ENCODE peak calls at places on chromosomes 5 and 9, in seven cellular contexts. J is mesothelial cell of epicardium; Y is NCI-H1694; G is fibroblast of lung; W is amygdala; V is activated CD4-positive, alpha-beta T cell treated with anti-CD3 and anti-CD28 coated beads for 48 hours; T is amniotic epithelial cell. A is an unnamed sample.
A peak's percentile ranks its signal among the peaks of the same experiment; 100 is the strongest.

GRCh38 chr5:58042933-58043606 is 416.8 kb downstream of the PLK2 start:
- DNase-seq in V (no peak), J (no peak), W (no peak), Y (no peak), T (peak; percentile 75), G (no peak), A (no peak)

GRCh38 chr9:35357116-35357515 is 132.8 kb upstream of the RUSC2 start:
- DNase-seq in Y (no peak), G (no peak), T (peak; percentile 15), J (no peak), W (no peak), V (no peak), A (no peak)

GRCh38 chr9:129954868-129955550 is 88.0 kb downstream of the FNBP1 start:
- DNase-seq in G (peak; percentile 40), V (no peak), Y (no peak), W (no peak), J (no peak), T (peak; percentile 79), A (no peak)

GRCh38 chr9:135239769-135240141 is 152.3 kb downstream of the OLFM1 start:
- DNase-seq in J (no peak), V (no peak), Y (no peak), G (no peak), W (no peak), T (no peak), A (no peak)

GRCh38 chr5:463952-464351 is 21.0 kb downstream of the EXOC3 start:
- DNase-seq in J (no peak), T (no peak), V (peak; percentile 72), G (no peak), Y (no peak), W (no peak), A (peak; percentile 49)

GRCh38 chr9:132562313-132562588 is 20.2 kb upstream of the BARHL1 start:
- DNase-seq in Y (no peak), T (no peak), V (no peak), G (no peak), W (no peak), J (no peak), A (no peak)

GRCh38 chr5:17265041-17265440 is 47.6 kb downstream of the BASP1 start:
- DNase-seq in G (no peak), V (no peak), W (no peak), Y (no peak), J (no peak), T (no peak), A (no peak)

GRCh38 chr5:151571270-151572173 is 19.6 kb downstream of the FAT2 start:
- DNase-seq in V (no peak), T (no peak), W (no peak), J (no peak), Y (no peak), G (no peak), A (no peak)

GRCh38 chr9:90960941-90961340 is 159.3 kb downstream of the SYK start:
- DNase-seq in Y (no peak), J (no peak), V (no peak), T (peak; percentile 50), G (no peak), W (no peak), A (no peak)

GRCh38 chr9:83536332-83536731 is 1.9 kb downstream of the FRMD3 start:
- DNase-seq in W (no peak), J (no peak), Y (no peak), G (no peak), T (no peak), V (no peak), A (no peak)

GRCh38 chr5:137201876-137202275 is 297.2 kb downstream of the SPOCK1 start:
- DNase-seq in W (no peak), V (no peak), G (no peak), J (no peak), T (peak; percentile 55), Y (no peak), A (no peak)

GRCh38 chr9:127128341-127129072 is 6.1 kb upstream of the ANGPTL2 start:
- DNase-seq in T (no peak), Y (no peak), J (peak; percentile 6), V (no peak), W (no peak), G (peak; percentile 75), A (no peak)

GRCh38 chr9:22044583-22044982 is 35.5 kb upstream of the CDKN2B start:
- DNase-seq in V (no peak), T (peak; percentile 93), J (no peak), G (peak; percentile 84), Y (no peak), W (no peak), A (no peak)

GRCh38 chr9:133842174-133842573 is 104.0 kb upstream of the SARDH start:
- DNase-seq in G (no peak), J (no peak), T (no peak), Y (no peak), V (no peak), W (no peak), A (no peak)

GRCh38 chr5:56681346-56681745 is 134.0 kb upstream of the MAP3K1 start:
- DNase-seq in J (no peak), W (no peak), T (peak; percentile 78), V (no peak), Y (no peak), G (no peak), A (no peak)

GRCh38 chr9:125549465-125550215 is 157.4 kb downstream of the MAPKAP1 start:
- DNase-seq in T (no peak), G (peak; percentile 78), Y (no peak), W (no peak), J (no peak), V (no peak), A (no peak)

GRCh38 chr9:98808879-98809278 is 1.4 kb downstream of the GALNT12 start:
- DNase-seq in V (no peak), G (no peak), W (no peak), T (no peak), J (no peak), Y (no peak), A (no peak)

GRCh38 chr5:161411156-161411555 is 135.4 kb downstream of the GABRB2 start:
- DNase-seq in J (no peak), T (no peak), W (no peak), Y (no peak), V (no peak), G (no peak), A (no peak)

GRCh38 chr5:61151893-61152292 is 10.4 kb downstream of the SMIM15 start:
- DNase-seq in J (no peak), W (no peak), T (no peak), G (no peak), Y (no peak), V (no peak), A (no peak)

GRCh38 chr5:172598251-172599203 is 42.5 kb upstream of the NEURL1B start:
- DNase-seq in Y (no peak), T (no peak), W (no peak), V (no peak), J (no peak), G (no peak), A (no peak)

GRCh38 chr5:153619706-153620105 is 129.2 kb downstream of the GRIA1 start:
- DNase-seq in W (no peak), V (no peak), G (peak; percentile 62), Y (no peak), J (no peak), T (peak; percentile 38), A (no peak)

GRCh38 chr5:171625646-171626045 is 160.0 kb upstream of the SMIM23 start:
- DNase-seq in W (no peak), Y (no peak), T (no peak), J (no peak), G (no peak), V (no peak), A (no peak)

GRCh38 chr5:77630246-77631165 is 8.0 kb downstream of the OTP start:
- DNase-seq in Y (peak; percentile 37), W (no peak), T (no peak), G (no peak), J (no peak), V (peak; percentile 73), A (no peak)

GRCh38 chr5:174229640-174230350 is 184.3 kb downstream of the NSG2 start:
- DNase-seq in G (peak; percentile 10), T (no peak), W (no peak), J (no peak), V (no peak), Y (no peak), A (no peak)

GRCh38 chr9:130453487-130453886 is 8.7 kb downstream of the ASS1 start:
- DNase-seq in T (peak; percentile 64), J (peak; percentile 58), Y (no peak), G (peak; percentile 34), W (no peak), V (no peak), A (no peak)

GRCh38 chr9:98017306-98017705 is 34.2 kb downstream of the ANP32B start:
- DNase-seq in W (no peak), J (no peak), Y (no peak), T (no peak), V (no peak), G (no peak), A (no peak)

GRCh38 chr9:15253197-15253596 is 53.8 kb downstream of the TTC39B start:
- DNase-seq in Y (no peak), V (no peak), G (no peak), J (no peak), T (peak; percentile 46), W (no peak), A (no peak)

GRCh38 chr9:95666096-95666784 is 149.5 kb upstream of the PTCH1 start:
- DNase-seq in Y (no peak), V (no peak), J (no peak), W (no peak), T (no peak), G (no peak), A (no peak)

GRCh38 chr5:10261065-10261464 is 11.0 kb downstream of the CCT5 start:
- DNase-seq in W (no peak), G (no peak), V (no peak), T (no peak), Y (no peak), J (no peak), A (no peak)

GRCh38 chr9:21580636-21581353 is 98.7 kb upstream of the IFNE start:
- DNase-seq in G (no peak), W (no peak), J (no peak), T (no peak), Y (no peak), V (no peak), A (no peak)